ENCODE peak calls at places on chromosome 19, in eight cellular contexts. J is naive thymus-derived CD4-positive, alpha-beta T cell; E is lung; V is uterus; B is stomach; D is Caco-2; N is neuronal stem cell; X is fibroblast of mammary gland. F is an unnamed sample.

GRCh38 chr19:46689358-46689757 is 27.6 kb downstream of the PRKD2 start:
- DNase-seq in N (no peak), D (no peak), J (no peak), B (no peak), X (no peak), E (no peak), V (no peak), F (no peak)

GRCh38 chr19:37973666-37974065 is 66.7 kb downstream of the SIPA1L3 start:
- DNase-seq in J (no peak), X (no peak), D (no peak), N (no peak), V (no peak), E (no peak), B (no peak), F (no peak)

GRCh38 chr19:7734220-7735203 is 2.6 kb upstream of the CLEC4G start:
- DNase-seq in B (no peak), E (no peak), X (peak), V (no peak), J (no peak), N (no peak), D (no peak), F (no peak)

GRCh38 chr19:12649941-12650340 is 16.6 kb downstream of the MAN2B1 start:
- DNase-seq in B (no peak), J (no peak), E (no peak), D (no peak), N (no peak), V (no peak), X (no peak), F (no peak)

GRCh38 chr19:15288146-15288963 is 44.0 kb downstream of the BRD4 start:
- DNase-seq in J (no peak), N (no peak), D (no peak), B (peak), X (peak), E (no peak), V (no peak), F (no peak)

GRCh38 chr19:23460656-23461055 is 65.4 kb upstream of the ZNF91 start:
- DNase-seq in V (no peak), J (no peak), X (no peak), N (no peak), E (no peak), D (no peak), B (no peak), F (no peak)

GRCh38 chr19:21947775-21948174 is 63.0 kb downstream of the ZNF208 start:
- DNase-seq in B (no peak), J (no peak), E (no peak), D (no peak), N (peak), X (peak), V (no peak), F (no peak)

GRCh38 chr19:44731622-44732021 is 16.9 kb upstream of the BCL3 start:
- DNase-seq in V (no peak), X (no peak), N (no peak), J (no peak), B (no peak), D (no peak), E (no peak), F (no peak)

GRCh38 chr19:38837656-38838121 is 6.1 kb upstream of the ECH1 start:
- DNase-seq in V (no peak), E (no peak), D (peak), N (no peak), B (peak), X (no peak), J (no peak), F (peak)

GRCh38 chr19:35959040-35959967 is 23.1 kb downstream of the LRFN3 start:
- DNase-seq in J (peak), E (no peak), V (peak), B (peak), D (no peak), N (no peak), X (no peak), F (no peak)

GRCh38 chr19:15779756-15780476 is 7.5 kb upstream of the OR10H5 start:
- DNase-seq in X (peak), D (no peak), J (no peak), V (peak), N (no peak), E (peak), B (peak), F (no peak)

GRCh38 chr19:15246198-15246481 is 13.9 kb upstream of the EPHX3 start:
- DNase-seq in D (no peak), X (no peak), N (no peak), B (no peak), E (no peak), V (no peak), J (no peak), F (no peak)

GRCh38 chr19:46925548-46925950 is 64.8 kb downstream of the ARHGAP35 start:
- DNase-seq in X (no peak), N (no peak), J (no peak), E (no peak), D (peak), V (no peak), B (peak), F (no peak)

GRCh38 chr19:48481846-48482639 is 12.9 kb downstream of the CYTH2 start:
- DNase-seq in X (peak), E (no peak), N (no peak), B (no peak), J (no peak), V (no peak), D (no peak), F (no peak)

GRCh38 chr19:35142531-35143230 is 374 bp upstream of the FXYD7 start:
- DNase-seq in D (peak), V (no peak), J (peak), E (no peak), X (no peak), N (no peak), B (peak), F (peak)

GRCh38 chr19:57719424-57719823 is 8.0 kb downstream of the ZNF671 start:
- DNase-seq in D (no peak), E (no peak), V (no peak), J (no peak), B (no peak), X (no peak), N (no peak), F (no peak)

GRCh38 chr19:57668635-57669034 is at the start of gene ZSCAN4:
- DNase-seq in B (no peak), N (no peak), J (no peak), X (no peak), D (no peak), V (no peak), E (no peak), F (no peak)

GRCh38 chr19:35563207-35563829 is at the start of gene ATP4A:
- DNase-seq in B (no peak), V (no peak), X (no peak), J (no peak), D (no peak), E (no peak), N (no peak), F (no peak)

GRCh38 chr19:46311444-46311843 is 14.6 kb downstream of the HIF3A start:
- DNase-seq in N (no peak), V (no peak), D (no peak), B (no peak), J (no peak), X (no peak), E (no peak), F (no peak)

GRCh38 chr19:39127812-39128510 is 2.4 kb downstream of the PAK4 start:
- DNase-seq in V (no peak), J (no peak), E (no peak), X (no peak), B (peak), N (no peak), D (no peak), F (no peak)

DNA sequence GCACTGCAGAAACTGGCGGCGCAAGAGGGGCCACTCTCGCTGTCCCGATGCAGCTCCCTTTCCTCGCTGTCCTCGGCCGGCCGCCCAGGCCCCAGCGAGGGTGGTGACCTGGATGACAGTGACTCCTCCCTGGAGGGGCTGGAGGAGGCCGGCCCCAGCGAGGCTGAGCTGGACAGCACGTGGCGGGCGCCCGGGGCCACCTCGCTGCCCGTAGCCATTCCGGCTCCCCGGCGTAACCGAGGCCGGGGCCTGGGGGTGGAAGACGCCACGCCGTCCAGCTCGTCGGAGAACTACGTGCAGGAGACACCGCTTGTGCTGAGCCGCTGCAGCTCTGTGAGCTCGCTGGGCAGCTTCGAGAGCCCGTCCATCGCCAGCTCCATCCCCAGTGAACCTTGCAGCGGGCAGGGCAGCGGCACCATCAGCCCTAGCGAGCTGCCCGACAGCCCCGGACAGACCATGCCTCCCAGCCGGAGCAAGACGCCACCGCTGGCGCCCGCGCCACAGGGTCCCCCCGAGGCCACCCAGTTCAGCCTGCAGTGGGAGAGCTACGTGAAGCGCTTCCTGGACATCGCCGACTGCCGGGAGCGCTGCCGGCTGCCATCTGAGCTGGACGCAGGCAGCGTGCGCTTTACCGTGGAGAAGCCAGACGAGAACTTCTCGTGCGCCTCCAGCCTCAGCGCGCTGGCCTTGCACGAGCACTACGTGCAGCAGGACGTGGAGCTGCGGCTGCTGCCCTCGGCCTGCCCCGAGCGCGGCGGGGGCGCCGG is 12.4 kb downstream of the C19orf25 start:
- DNase-seq in N (no peak), J (no peak), D (no peak), B (no peak), X (no peak), V (no peak), E (no peak), F (no peak)
- H3K4me3 ChIP-seq in N (peak), J (no peak), D (no peak), B (no peak), X (no peak), V (no peak), E (no peak), F (no peak)

GRCh38 chr19:533485-534058 is 2.0 kb downstream of the CDC34 start:
- DNase-seq in D (no peak), J (no peak), V (no peak), X (no peak), E (no peak), B (no peak), N (no peak), F (no peak)
- H3K4me3 ChIP-seq in D (peak), J (peak), V (peak), X (peak), E (peak), B (peak), N (peak), F (peak)

DNA sequence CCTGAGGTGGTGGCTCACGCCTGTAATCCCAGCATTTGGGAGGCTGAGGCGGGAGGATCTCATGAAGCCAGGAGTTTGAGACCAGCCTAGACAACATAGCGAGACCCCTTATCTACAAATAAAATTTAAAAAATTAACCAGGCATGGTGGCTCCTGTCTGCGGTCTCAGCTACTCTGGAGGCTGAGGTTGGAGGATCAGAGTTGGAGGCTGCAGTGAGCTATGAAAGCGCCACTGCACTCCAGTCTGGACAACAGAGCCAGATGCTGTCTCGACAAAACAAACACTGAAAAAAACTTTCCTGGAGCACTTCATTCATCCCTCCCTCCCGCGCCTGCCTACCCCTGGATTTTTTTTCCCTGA is 665 bp upstream of the ATG4D start:
- DNase-seq in E (no peak), B (no peak), D (no peak), X (no peak), J (no peak), N (no peak), V (no peak), F (no peak)
- H3K4me3 ChIP-seq in E (peak), B (peak), D (peak), X (no peak), J (peak), N (peak), V (peak), F (peak)

DNA sequence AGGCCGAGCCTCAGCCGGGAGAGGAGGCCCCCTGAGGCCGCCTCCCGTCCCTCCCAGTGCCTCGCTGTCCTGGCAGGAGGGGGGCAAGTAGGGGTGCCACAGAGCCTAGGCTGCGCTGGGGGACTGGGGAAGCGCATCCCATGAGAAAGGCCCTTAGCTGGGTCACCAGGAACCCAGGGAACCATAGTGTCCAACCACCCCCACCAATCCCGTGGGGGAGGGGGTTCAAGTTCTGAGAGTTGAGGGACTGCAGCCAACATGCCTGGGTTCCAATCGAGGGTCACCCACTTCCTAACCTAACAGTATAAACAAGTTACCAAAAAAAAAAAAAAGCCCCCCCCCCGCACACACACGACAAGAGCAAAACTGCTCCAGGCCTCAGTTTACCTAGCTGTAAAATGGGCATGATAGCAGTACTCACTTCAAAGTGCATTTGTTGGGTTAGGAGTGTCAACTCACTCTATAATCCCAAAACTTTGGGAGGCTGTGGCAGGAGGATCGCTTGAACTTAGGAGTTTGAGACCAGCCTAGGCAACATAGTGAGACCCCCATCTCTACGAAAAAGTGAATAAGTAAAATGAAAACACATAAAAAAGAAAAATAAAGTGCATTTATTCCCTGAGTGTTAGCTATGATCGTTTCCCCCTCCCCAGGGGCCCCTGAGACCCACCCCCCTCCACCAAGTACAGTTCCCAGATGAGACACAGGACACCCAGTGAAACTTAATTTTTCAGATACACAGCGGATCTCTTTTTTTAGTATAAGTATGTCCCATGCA is 28.8 kb upstream of the NANOS3 start:
- DNase-seq in N (no peak), B (no peak), E (no peak), J (no peak), D (no peak), V (no peak), X (no peak), F (no peak)
- H3K4me3 ChIP-seq in N (peak), B (peak), E (no peak), J (peak), D (peak), V (peak), X (peak), F (peak)

GRCh38 chr19:18319591-18320135 is 3.2 kb downstream of the LSM4 start:
- DNase-seq in E (no peak), N (no peak), V (no peak), X (no peak), J (no peak), B (peak), D (peak), F (no peak)

GRCh38 chr19:18322318-18322758 is 538 bp downstream of the LSM4 start:
- DNase-seq in E (peak), J (no peak), X (peak), V (no peak), D (peak), B (peak), N (no peak), F (peak)

GRCh38 chr19:18321729-18322091 is 1.2 kb downstream of the LSM4 start:
- DNase-seq in X (peak), D (no peak), E (no peak), B (no peak), V (no peak), J (no peak), N (no peak), F (no peak)

GRCh38 chr19:18322759-18323460 is at the start of gene LSM4:
- DNase-seq in V (peak), X (peak), E (peak), N (peak), B (peak), J (peak), D (peak), F (peak)

DNA sequence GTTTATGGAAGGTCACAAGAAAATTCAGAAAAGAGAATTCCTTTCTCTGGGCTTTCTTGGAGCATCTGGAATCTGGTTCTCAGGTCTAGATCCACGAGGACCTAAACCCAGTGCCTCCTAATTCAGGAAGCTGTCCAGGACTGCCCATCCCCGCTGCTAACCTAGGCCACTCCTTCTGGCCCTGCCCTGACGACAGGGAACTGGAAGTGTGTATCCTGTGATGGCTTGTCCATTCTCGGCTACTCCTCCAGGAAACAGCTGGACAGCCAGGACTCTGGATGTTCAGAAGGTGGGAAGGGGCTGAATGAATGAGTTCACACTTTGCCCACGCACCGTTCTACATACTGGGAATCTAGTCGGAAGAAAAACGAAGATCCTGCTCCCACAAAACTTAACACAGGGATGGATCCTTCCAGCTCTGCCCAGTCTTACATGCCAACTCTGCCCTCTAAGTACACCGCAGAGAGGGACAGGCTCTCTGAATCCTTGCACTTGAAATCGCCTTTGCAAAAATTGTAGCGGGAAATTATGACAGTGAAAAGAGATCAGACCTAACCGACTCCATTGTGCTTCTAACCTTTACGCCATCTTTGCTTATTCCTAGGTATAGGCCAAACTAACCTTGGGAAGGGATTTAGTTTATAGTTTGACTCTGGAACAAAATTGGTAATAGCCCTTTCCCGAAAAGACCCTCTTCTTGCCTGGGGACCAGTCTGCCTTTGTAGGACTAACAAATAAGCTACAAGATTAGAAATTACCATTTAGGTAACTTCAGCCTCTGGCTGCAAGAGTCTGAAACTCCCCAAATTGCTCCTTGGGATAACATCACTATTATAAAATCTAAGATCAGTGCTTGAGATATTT is 1.8 kb downstream of the LSM4 start:
- DNase-seq in N (no peak), E (no peak), D (no peak), B (peak), X (no peak), J (no peak), V (no peak), F (no peak)
- H3K4me3 ChIP-seq in N (no peak), E (no peak), D (no peak), B (no peak), X (no peak), J (peak), V (no peak), F (peak)

GRCh38 chr19:3364501-3364858 is 1.9 kb upstream of the NFIC start:
- DNase-seq in N (no peak), J (no peak), D (no peak), V (no peak), E (no peak), X (no peak), B (no peak), F (no peak)

GRCh38 chr19:3363841-3364500 is 2.4 kb upstream of the NFIC start:
- DNase-seq in J (no peak), X (no peak), V (no peak), B (no peak), N (no peak), D (no peak), E (no peak), F (no peak)

GRCh38 chr19:3360494-3361383 is 5.6 kb upstream of the NFIC start:
- DNase-seq in J (peak), V (no peak), D (no peak), B (peak), X (peak), E (no peak), N (no peak), F (no peak)

GRCh38 chr19:3361384-3362216 is 4.8 kb upstream of the NFIC start:
- DNase-seq in E (no peak), X (no peak), N (no peak), D (no peak), B (no peak), J (no peak), V (no peak), F (no peak)

DNA sequence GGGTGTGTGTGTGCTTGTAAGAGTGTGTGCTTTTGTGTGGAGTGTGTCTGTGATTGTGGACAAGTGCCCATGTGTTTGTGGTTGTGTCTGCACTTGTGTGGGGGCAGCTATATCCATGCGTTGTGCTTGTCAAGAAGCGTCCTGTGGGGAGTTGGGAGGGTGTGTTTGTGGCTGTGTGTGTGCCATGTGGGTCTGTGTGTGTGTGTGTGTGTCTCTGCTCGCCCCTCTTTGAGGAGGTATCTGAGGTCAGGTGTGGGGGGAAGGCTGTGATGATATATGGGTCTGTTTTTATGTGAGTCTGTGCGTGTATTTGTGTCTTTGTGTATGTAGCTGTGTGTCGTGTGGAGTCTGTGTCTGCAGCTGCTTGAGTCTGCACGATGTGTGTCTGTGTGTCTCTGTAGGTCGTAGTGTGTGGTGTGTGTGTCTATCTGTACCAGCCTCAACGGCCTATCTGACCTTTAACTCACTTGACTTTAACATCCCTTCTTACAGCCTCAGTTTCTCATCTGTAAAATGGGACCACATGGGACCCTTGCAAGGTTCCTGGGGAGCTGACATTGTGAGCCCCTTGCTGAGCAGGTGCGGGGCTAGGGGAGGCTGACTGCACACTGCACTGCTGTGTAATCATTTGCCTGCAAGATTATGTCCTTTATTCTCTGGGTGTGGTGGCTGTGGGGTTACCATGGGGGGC is 4.0 kb upstream of the NFIC start:
- DNase-seq in V (no peak), N (no peak), X (no peak), D (no peak), B (no peak), J (no peak), E (no peak), F (no peak)
- H3K4me3 ChIP-seq in V (peak), N (peak), X (no peak), D (no peak), B (peak), J (no peak), E (no peak), F (no peak)

DNA sequence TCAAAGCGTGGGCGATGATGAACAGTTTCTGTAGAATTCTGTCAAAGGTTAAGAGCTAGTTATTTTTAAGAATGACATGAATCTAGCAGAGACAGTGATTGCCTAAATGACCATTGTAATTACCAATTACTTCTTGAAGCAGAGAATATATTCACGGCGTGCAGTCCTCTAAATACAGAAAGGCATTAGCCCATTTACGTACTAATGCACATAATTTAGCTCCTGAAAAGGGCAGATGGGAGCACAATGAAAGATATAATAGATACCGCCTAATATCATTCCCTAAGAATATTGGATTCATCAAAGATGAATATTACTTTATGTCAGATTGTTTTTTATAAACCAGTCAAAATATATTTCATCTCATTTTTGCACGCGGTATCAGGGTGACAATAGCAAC is 212.4 kb downstream of the URI1 start:
- DNase-seq in N (no peak), J (no peak), V (no peak), D (no peak), X (no peak), B (no peak), E (no peak), F (no peak)
- H3K4me3 ChIP-seq in N (no peak), J (no peak), V (no peak), D (no peak), X (no peak), B (no peak), E (no peak), F (no peak)